ENCODE peak calls at places on chromosomes 2 and 18, in ten cellular contexts. U is fibroblast of pulmonary artery, L is AG04450, X is ovary, N is GM12865, V is HFF-Myc, G is H1, H is endothelial cell of umbilical vein, E is breast epithelium, K is GM06990. I is an unnamed sample.

GRCh38 chr18:12359515-12359927 is 17.5 kb downstream of the AFG3L2 start:
- DNase-seq in L (no peak), E (no peak), K (no peak), H (peak), G (no peak), X (no peak), U (peak), V (no peak), N (no peak), I (peak)

GRCh38 chr2:121309801-121310200 is 24.8 kb upstream of the TFCP2L1 start:
- DNase-seq in K (no peak), N (no peak), L (no peak), U (no peak), H (peak), V (peak), E (no peak), X (no peak), G (no peak), I (no peak)

GRCh38 chr2:219056176-219056895 is 4.4 kb downstream of the IHH start:
- DNase-seq in L (no peak), N (no peak), G (no peak), X (no peak), K (no peak), E (no peak), H (no peak), U (no peak), V (no peak), I (no peak)

GRCh38 chr2:207219716-207220414 is 54.1 kb upstream of the KLF7 start:
- DNase-seq in U (peak), L (peak), V (peak), G (no peak), N (no peak), K (no peak), H (peak), E (no peak), X (no peak), I (peak)

GRCh38 chr2:151654891-151655290 is 79.4 kb downstream of the NEB start:
- DNase-seq in H (no peak), N (no peak), U (no peak), K (no peak), X (no peak), E (no peak), L (no peak), G (no peak), V (no peak), I (no peak)

GRCh38 chr2:217989221-217989948 is 13.4 kb downstream of the TNS1 start:
- DNase-seq in V (no peak), H (no peak), K (no peak), G (no peak), X (peak), U (no peak), N (no peak), L (no peak), E (no peak), I (no peak)

GRCh38 chr2:8803658-8804379 is 33.6 kb downstream of the KIDINS220 start:
- DNase-seq in K (peak), U (peak), N (peak), V (peak), G (no peak), X (no peak), L (peak), H (peak), E (peak), I (peak)

GRCh38 chr18:57587262-57587661 is 760 bp upstream of the FECH start:
- DNase-seq in N (no peak), H (no peak), U (no peak), K (no peak), V (no peak), X (no peak), G (no peak), E (no peak), L (no peak), I (no peak)

GRCh38 chr2:197011777-197012641 is 85.5 kb upstream of the PGAP1 start:
- DNase-seq in L (no peak), E (no peak), H (peak), U (peak), X (no peak), K (no peak), G (no peak), N (peak), V (no peak), I (peak)

GRCh38 chr2:134336936-134337335 is 83.1 kb downstream of the MGAT5 start:
- DNase-seq in E (no peak), H (no peak), N (peak), X (no peak), V (no peak), G (no peak), K (no peak), U (no peak), L (no peak), I (no peak)

GRCh38 chr2:179532890-179533289 is 268.3 kb upstream of the SESTD1 start:
- DNase-seq in K (no peak), N (no peak), U (peak), X (no peak), H (no peak), L (no peak), E (no peak), V (no peak), G (no peak), I (peak)

GRCh38 chr2:64860321-64860751 is 128.9 kb upstream of the SLC1A4 start:
- DNase-seq in K (peak), H (no peak), U (no peak), L (no peak), N (peak), E (no peak), G (no peak), V (no peak), X (peak), I (no peak)

GRCh38 chr2:165055081-165055879 is 100.0 kb upstream of the SLC38A11 start:
- DNase-seq in K (no peak), L (no peak), E (no peak), N (no peak), X (no peak), G (no peak), V (no peak), H (peak), U (peak), I (peak)

GRCh38 chr2:45839388-45840251 is 188.1 kb downstream of the PRKCE start:
- DNase-seq in G (no peak), K (no peak), V (no peak), L (no peak), H (peak), N (no peak), E (no peak), X (peak), U (peak), I (peak)

GRCh38 chr2:175431054-175431780 is 249.7 kb upstream of the ATP5MC3 start:
- DNase-seq in G (no peak), L (no peak), H (no peak), U (no peak), N (no peak), V (no peak), K (no peak), E (no peak), X (no peak), I (no peak)

GRCh38 chr2:10327896-10328666 is 25.4 kb downstream of the HPCAL1 start:
- DNase-seq in K (no peak), U (no peak), H (no peak), G (no peak), V (no peak), E (no peak), N (no peak), L (no peak), X (no peak), I (no peak)

GRCh38 chr2:233349005-233349998 is 5.0 kb upstream of the DGKD start:
- DNase-seq in L (no peak), X (peak), E (peak), U (no peak), V (peak), H (peak), N (peak), K (peak), G (no peak), I (no peak)

GRCh38 chr2:31089645-31090044 is 48.6 kb downstream of the GALNT14 start:
- DNase-seq in L (no peak), U (no peak), X (no peak), E (no peak), V (no peak), K (no peak), N (no peak), H (no peak), G (no peak), I (no peak)
- TF ChIP-seq CTCF in L (no peak), U (no peak), X (no peak), E (no peak), V (no peak), K (peak), N (no peak), H (no peak), G (no peak), I (no peak)

GRCh38 chr2:46873632-46874068 is 42.0 kb downstream of the MCFD2 start:
- DNase-seq in X (no peak), L (peak), H (peak), E (peak), V (peak), U (peak), N (no peak), G (peak), K (no peak), I (peak)

GRCh38 chr2:46875226-46875899 is 40.2 kb downstream of the MCFD2 start:
- DNase-seq in H (no peak), L (no peak), V (no peak), N (no peak), G (no peak), U (no peak), K (no peak), E (no peak), X (no peak), I (no peak)

GRCh38 chr2:46872876-46873631 is 42.6 kb downstream of the MCFD2 start:
- DNase-seq in U (no peak), G (no peak), H (no peak), L (no peak), N (no peak), K (no peak), E (no peak), V (peak), X (no peak), I (no peak)

GRCh38 chr2:46871976-46872381 is 43.6 kb downstream of the MCFD2 start:
- DNase-seq in V (no peak), N (no peak), H (no peak), U (no peak), L (no peak), E (no peak), X (no peak), K (no peak), G (no peak), I (no peak)

GRCh38 chr2:46874236-46874929 is 41.2 kb downstream of the MCFD2 start:
- DNase-seq in L (no peak), X (no peak), H (no peak), E (no peak), V (no peak), G (no peak), K (no peak), N (no peak), U (no peak), I (no peak)
- H3K4me3 ChIP-seq in L (no peak), X (no peak), H (no peak), E (no peak), V (no peak), G (no peak), K (no peak), N (no peak), U (no peak), I (no peak)

GRCh38 chr18:22559414-22560282 is 141.9 kb upstream of the CTAGE1 start:
- DNase-seq in E (no peak), K (no peak), H (peak), G (no peak), U (peak), L (no peak), N (no peak), X (peak), V (no peak), I (peak)
- TF ChIP-seq CTCF in E (peak), K (no peak), H (peak), G (no peak), U (peak), L (peak), N (no peak), X (peak), V (peak), I (peak)

GRCh38 chr2:290090-290722 is 2.3 kb upstream of the ALKAL2 start:
- DNase-seq in X (peak), G (no peak), K (peak), L (peak), U (peak), E (peak), H (peak), V (peak), N (peak), I (peak)
- H3K4me3 ChIP-seq in X (peak), G (peak), K (peak), L (peak), U (peak), E (peak), H (no peak), V (peak), N (no peak), I (peak)

DNA sequence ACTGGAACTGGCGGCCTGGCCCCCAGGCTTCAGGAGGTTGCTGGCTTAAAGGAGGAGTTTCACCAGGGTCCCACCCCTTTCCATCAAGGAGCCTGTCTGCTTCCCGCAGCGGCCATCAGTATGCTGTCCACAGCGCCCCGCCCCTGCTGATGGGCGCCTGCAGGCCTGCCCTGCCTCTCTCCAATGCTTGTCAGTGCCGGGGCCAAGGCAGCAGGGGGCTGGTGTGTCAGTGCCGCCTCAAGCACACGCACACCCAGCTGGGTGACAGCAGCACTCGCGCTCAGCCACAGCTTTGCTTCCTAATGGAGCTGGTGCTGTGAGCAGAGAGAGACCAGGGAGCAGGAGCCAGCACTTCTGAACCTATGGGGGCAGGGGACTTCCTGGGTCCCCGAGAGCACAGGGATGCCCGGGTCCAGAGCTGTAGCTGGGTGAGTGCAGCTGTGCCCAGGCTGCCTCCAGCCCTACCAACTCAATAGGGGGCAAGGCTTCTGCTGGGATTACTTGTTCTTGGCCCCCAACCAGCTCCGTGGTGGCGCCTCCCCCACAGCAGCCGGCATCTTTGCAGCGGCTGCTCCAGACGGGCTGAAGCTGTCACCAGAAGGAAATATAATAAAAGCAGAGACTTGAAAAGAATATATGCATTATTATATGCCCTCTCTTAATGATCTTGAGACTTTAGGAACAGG is 377.2 kb upstream of the LRATD1 start:
- DNase-seq in N (no peak), L (no peak), G (peak), E (no peak), H (no peak), X (no peak), K (no peak), U (no peak), V (no peak), I (no peak)
- TF ChIP-seq CTCF in N (no peak), L (no peak), G (no peak), E (no peak), H (no peak), X (no peak), K (no peak), U (no peak), V (no peak), I (no peak)

DNA sequence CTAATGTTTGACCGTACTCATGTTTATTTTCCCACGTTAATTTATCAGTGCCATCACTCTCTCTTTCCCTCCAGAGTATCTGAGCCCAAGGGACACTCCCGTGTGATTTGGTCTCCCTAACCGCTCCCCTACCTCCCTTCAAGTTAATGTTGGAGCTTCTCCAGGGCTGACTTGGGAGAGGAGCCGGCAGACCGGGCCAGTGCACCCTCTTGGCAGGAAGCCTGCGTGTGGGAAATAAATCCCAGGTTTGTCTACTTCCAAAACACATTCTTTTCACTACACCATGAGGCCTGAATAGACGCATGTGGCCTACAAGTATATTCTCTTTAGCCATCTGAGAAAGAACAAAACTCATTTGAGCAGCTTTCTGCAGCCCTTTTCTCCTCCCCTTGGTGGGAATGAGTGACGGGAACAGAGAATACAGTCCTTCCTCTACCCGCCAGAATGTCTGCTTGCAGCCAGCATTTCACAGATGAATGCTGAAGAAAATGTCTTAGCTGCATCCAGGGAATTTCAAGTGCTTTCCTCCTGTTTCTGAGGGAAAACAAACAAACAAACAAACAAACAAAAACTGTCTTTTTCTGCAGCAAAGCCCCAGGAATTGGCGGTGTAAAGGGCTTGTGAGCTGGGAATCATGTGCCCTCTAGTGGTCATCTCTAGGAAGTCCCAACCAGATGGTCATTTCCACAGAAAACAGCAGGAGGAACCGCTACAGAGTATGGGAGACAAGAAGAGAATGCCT is 41.4 kb upstream of the DAPL1 start:
- DNase-seq in X (peak), L (peak), V (peak), H (peak), K (no peak), G (peak), U (peak), E (no peak), N (peak), I (peak)
- H3K4me3 ChIP-seq in X (no peak), L (peak), V (no peak), H (no peak), K (no peak), G (no peak), U (peak), E (peak), N (no peak), I (peak)